ENCODE peak calls at places on chromosomes 1 and 21, in ten cellular contexts. R is neural crest cell; G is stimulated activated naive B cell treated with anti-CD40 and anti-IgM and Interleukin-4, amounts not matched to agents 10 μg/mL and 1 μg/mL and 100 μg/mL, for 72 hours; P is H4; H is mesothelial cell of epicardium; D is stimulated activated CD4-positive, alpha-beta T cell treated with anti-CD3 and anti-CD28 coated beads, Interleukin-2, amount 100 ng/mL, for 4 hours; L is T-cell; Q is COR-L47; J is GM10248; N is astrocyte. C is an unnamed sample.

GRCh38 chr1:94110021-94110761 is 10.8 kb downstream of the ABCA4 start:
- DNase-seq in L (no peak), P (no peak), R (no peak), N (no peak), D (no peak), H (no peak), Q (no peak), J (no peak), G (no peak), C (no peak)

GRCh38 chr1:114756949-114757454 is 782 bp downstream of the CSDE1 start:
- DNase-seq in R (peak; percentile 36), Q (peak; percentile 26), J (no peak), N (peak; percentile 33), G (peak; percentile 10), H (no peak), P (peak; percentile 6), L (no peak), D (no peak), C (peak; percentile 63)

GRCh38 chr1:154423303-154423987 is 18.3 kb downstream of the IL6R start:
- DNase-seq in N (peak; percentile 71), Q (no peak), R (no peak), H (no peak), D (peak; percentile 61), G (no peak), J (no peak), P (no peak), L (no peak), C (peak; percentile 49)

GRCh38 chr1:194889310-194889709 is 1702.9 kb upstream of the B3GALT2 start:
- DNase-seq in P (no peak), H (no peak), D (no peak), N (no peak), L (no peak), J (no peak), Q (no peak), G (no peak), R (no peak), C (no peak)

GRCh38 chr1:156433032-156433431 is 64.0 kb downstream of the RHBG start:
- DNase-seq in J (no peak), L (no peak), P (no peak), N (no peak), G (no peak), H (no peak), Q (no peak), R (no peak), D (no peak), C (no peak)

GRCh38 chr1:229249854-229250644 is 20.9 kb upstream of the RAB4A start:
- DNase-seq in Q (no peak), D (no peak), R (no peak), G (no peak), J (no peak), N (no peak), P (no peak), L (no peak), H (no peak), C (no peak)

GRCh38 chr21:45029298-45029967 is 44.9 kb upstream of the ADARB1 start:
- DNase-seq in L (no peak), P (no peak), N (no peak), Q (peak; percentile 24), H (no peak), R (peak; percentile 50), G (no peak), D (no peak), J (no peak), C (no peak)

GRCh38 chr21:38989745-38990423 is 184.2 kb downstream of the ETS2 start:
- DNase-seq in L (no peak), P (peak; percentile 92), D (no peak), R (peak; percentile 19), N (peak; percentile 92), J (no peak), H (no peak), Q (peak; percentile 80), G (no peak), C (peak; percentile 74)

GRCh38 chr1:112517231-112517630 is 8.5 kb downstream of the WNT2B start:
- DNase-seq in G (no peak), N (no peak), J (no peak), P (no peak), D (no peak), H (no peak), R (no peak), Q (no peak), L (no peak), C (no peak)

GRCh38 chr1:209607102-209607794 is 23.7 kb downstream of the CAMK1G start:
- DNase-seq in L (no peak), H (no peak), P (no peak), J (peak; percentile 74), D (no peak), Q (no peak), R (no peak), N (peak; percentile 10), G (peak; percentile 48), C (peak; percentile 79)

GRCh38 chr1:185969524-185969991 is 235.4 kb downstream of the HMCN1 start:
- DNase-seq in N (peak; percentile 64), R (no peak), H (no peak), D (no peak), J (no peak), Q (no peak), L (no peak), G (no peak), P (no peak), C (peak; percentile 42)

GRCh38 chr1:213423585-213423984 is 372.5 kb downstream of the RPS6KC1 start:
- DNase-seq in L (no peak), Q (no peak), P (no peak), H (no peak), N (no peak), R (no peak), J (no peak), D (no peak), G (no peak), C (no peak)

GRCh38 chr1:170204121-170204520 is 58.4 kb downstream of the NTMT2 start:
- DNase-seq in L (no peak), G (no peak), D (no peak), H (no peak), J (no peak), P (no peak), R (no peak), N (no peak), Q (no peak), C (no peak)

GRCh38 chr1:69475021-69475420 is 92.7 kb upstream of the LRRC7 start:
- DNase-seq in G (no peak), H (no peak), J (no peak), R (no peak), D (no peak), N (no peak), L (no peak), P (no peak), Q (no peak), C (no peak)

GRCh38 chr1:91637539-91637994 is 136.9 kb downstream of the CDC7 start:
- DNase-seq in G (no peak), L (no peak), D (no peak), J (no peak), H (no peak), P (no peak), Q (no peak), N (no peak), R (peak; percentile 7), C (no peak)

GRCh38 chr21:42171091-42172053 is 47.6 kb upstream of the ABCG1 start:
- DNase-seq in L (no peak), J (no peak), P (no peak), R (no peak), D (no peak), Q (peak; percentile 81), N (no peak), H (no peak), G (no peak), C (no peak)

GRCh38 chr1:234585333-234586055 is 24.5 kb downstream of the IRF2BP2 start:
- DNase-seq in Q (no peak), G (no peak), D (no peak), J (no peak), N (peak; percentile 81), L (no peak), P (no peak), R (no peak), H (no peak), C (peak; percentile 23)

GRCh38 chr1:165134431-165134830 is 222.1 kb downstream of the LMX1A start:
- DNase-seq in L (no peak), P (no peak), R (no peak), J (no peak), Q (no peak), N (no peak), H (no peak), G (no peak), D (no peak), C (no peak)

GRCh38 chr1:238451006-238451405 is 560.3 kb upstream of the ZP4 start:
- DNase-seq in N (no peak), R (no peak), P (no peak), L (no peak), D (no peak), J (no peak), G (no peak), H (no peak), Q (no peak), C (peak; percentile 44)

GRCh38 chr1:53122847-53123461 is 19.5 kb downstream of the SLC1A7 start:
- DNase-seq in R (no peak), P (no peak), N (no peak), G (no peak), Q (no peak), L (no peak), J (no peak), H (no peak), D (no peak), C (no peak)

GRCh38 chr1:24321712-24322635 is 2.8 kb downstream of the GRHL3 start:
- DNase-seq in R (peak; percentile 25), D (peak; percentile 40), P (peak; percentile 92), N (peak; percentile 87), J (peak; percentile 83), L (peak; percentile 45), G (peak; percentile 48), Q (peak; percentile 45), H (peak; percentile 59), C (peak; percentile 90)

GRCh38 chr1:212242288-212242984 is 42.8 kb upstream of the PPP2R5A start:
- DNase-seq in R (no peak), P (no peak), N (no peak), G (no peak), L (no peak), D (no peak), J (no peak), Q (no peak), H (no peak), C (no peak)

GRCh38 chr1:156926175-156926574 is 5.7 kb downstream of the LRRC71 start:
- DNase-seq in H (no peak), N (peak; percentile 70), D (no peak), G (peak; percentile 7), R (no peak), L (no peak), J (no peak), Q (peak; percentile 81), P (peak; percentile 98), C (peak; percentile 91)

GRCh38 chr1:201562659-201563405 is 23.9 kb downstream of the NAV1 start:
- DNase-seq in H (no peak), D (no peak), P (no peak), J (no peak), Q (no peak), R (no peak), N (peak; percentile 97), L (no peak), G (no peak), C (peak; percentile 98)

GRCh38 chr1:111516008-111516535 is 12.6 kb upstream of the ADORA3 start:
- DNase-seq in R (no peak), P (no peak), H (no peak), N (peak; percentile 71), D (no peak), Q (no peak), J (peak; percentile 62), L (peak; percentile 36), G (peak; percentile 65), C (peak; percentile 76)

GRCh38 chr1:171753685-171754380 is 12.0 kb upstream of the VAMP4 start:
- DNase-seq in H (no peak), R (no peak), N (no peak), G (no peak), J (no peak), L (no peak), P (no peak), Q (no peak), D (no peak), C (no peak)

GRCh38 chr1:180919183-180919700 is 6.5 kb downstream of the KIAA1614 start:
- DNase-seq in P (no peak), J (no peak), G (no peak), R (no peak), N (no peak), H (no peak), D (no peak), Q (no peak), L (no peak), C (no peak)

GRCh38 chr1:115036814-115037535 is 7.3 kb downstream of the TSHB start:
- DNase-seq in J (no peak), D (no peak), Q (no peak), P (no peak), N (no peak), L (no peak), G (no peak), R (no peak), H (no peak), C (no peak)

C was measured in EL.